ENCODE peak calls at places on chromosomes 2 and 18, in seven cellular contexts. One of them, this sample, is unnamed.

GRCh38 chr18:8601277-8602032 is 7.8 kb upstream of the RAB12 start:
- DNase-seq in nephron progenitor cell: no peak
- DNase-seq in GM13976: no peak
- DNase-seq in RWPE1: no peak
- DNase-seq in progenitor cell of endocrine pancreas: no peak
- DNase-seq in fibroblast of lung: no peak
- DNase-seq in astrocyte: no peak
- DNase-seq in this sample: no peak

GRCh38 chr2:210553371-210553770 is 3.0 kb upstream of the CPS1 start:
- DNase-seq in progenitor cell of endocrine pancreas: no peak
- DNase-seq in fibroblast of lung: peak
- DNase-seq in astrocyte: peak
- DNase-seq in RWPE1: peak
- DNase-seq in GM13976: no peak
- DNase-seq in nephron progenitor cell: no peak
- DNase-seq in this sample: peak

GRCh38 chr2:200746301-200746700 is 65.4 kb upstream of the BZW1 start:
- DNase-seq in GM13976: no peak
- DNase-seq in fibroblast of lung: no peak
- DNase-seq in progenitor cell of endocrine pancreas: no peak
- DNase-seq in nephron progenitor cell: no peak
- DNase-seq in RWPE1: no peak
- DNase-seq in astrocyte: no peak
- DNase-seq in this sample: no peak

GRCh38 chr2:196239622-196240587 is 68.5 kb upstream of the STK17B start:
- DNase-seq in RWPE1: peak
- DNase-seq in fibroblast of lung: peak
- DNase-seq in progenitor cell of endocrine pancreas: no peak
- DNase-seq in nephron progenitor cell: no peak
- DNase-seq in astrocyte: peak
- DNase-seq in GM13976: peak
- DNase-seq in this sample: peak

GRCh38 chr2:205296959-205297358 is 385.3 kb upstream of the NRP2 start:
- DNase-seq in astrocyte: no peak
- DNase-seq in progenitor cell of endocrine pancreas: no peak
- DNase-seq in RWPE1: no peak
- DNase-seq in fibroblast of lung: no peak
- DNase-seq in GM13976: no peak
- DNase-seq in nephron progenitor cell: no peak
- DNase-seq in this sample: no peak

GRCh38 chr2:26273501-26273900 is 28.8 kb downstream of the HADHB start:
- DNase-seq in GM13976: no peak
- DNase-seq in fibroblast of lung: peak
- DNase-seq in RWPE1: no peak
- DNase-seq in nephron progenitor cell: no peak
- DNase-seq in astrocyte: no peak
- DNase-seq in progenitor cell of endocrine pancreas: no peak
- DNase-seq in this sample: no peak

GRCh38 chr2:86747708-86748627 is 27.9 kb downstream of the RMND5A start:
- DNase-seq in astrocyte: peak
- DNase-seq in nephron progenitor cell: no peak
- DNase-seq in fibroblast of lung: peak
- DNase-seq in RWPE1: peak
- DNase-seq in progenitor cell of endocrine pancreas: no peak
- DNase-seq in GM13976: peak
- DNase-seq in this sample: peak

GRCh38 chr2:119290859-119291587 is 67.4 kb downstream of the STEAP3 start:
- DNase-seq in progenitor cell of endocrine pancreas: peak
- DNase-seq in fibroblast of lung: peak
- DNase-seq in RWPE1: peak
- DNase-seq in astrocyte: no peak
- DNase-seq in nephron progenitor cell: peak
- DNase-seq in GM13976: peak
- DNase-seq in this sample: peak

GRCh38 chr2:125456851-125457250 is 1199.1 kb upstream of the GYPC start:
- DNase-seq in astrocyte: no peak
- DNase-seq in nephron progenitor cell: no peak
- DNase-seq in fibroblast of lung: peak
- DNase-seq in progenitor cell of endocrine pancreas: no peak
- DNase-seq in RWPE1: no peak
- DNase-seq in GM13976: no peak
- DNase-seq in this sample: no peak

GRCh38 chr2:88265352-88265960 is 95.3 kb downstream of the THNSL2 start:
- DNase-seq in astrocyte: no peak
- DNase-seq in GM13976: peak
- DNase-seq in fibroblast of lung: peak
- DNase-seq in progenitor cell of endocrine pancreas: no peak
- DNase-seq in nephron progenitor cell: no peak
- DNase-seq in RWPE1: peak
- DNase-seq in this sample: peak

GRCh38 chr2:201448701-201449100 is 2.6 kb downstream of the TRAK2 start:
- DNase-seq in GM13976: no peak
- DNase-seq in nephron progenitor cell: no peak
- DNase-seq in RWPE1: no peak
- DNase-seq in astrocyte: no peak
- DNase-seq in fibroblast of lung: no peak
- DNase-seq in progenitor cell of endocrine pancreas: no peak
- DNase-seq in this sample: no peak

GRCh38 chr2:28233070-28233718 is 159.5 kb upstream of the FOSL2 start:
- DNase-seq in RWPE1: no peak
- DNase-seq in fibroblast of lung: peak
- DNase-seq in GM13976: no peak
- DNase-seq in progenitor cell of endocrine pancreas: no peak
- DNase-seq in nephron progenitor cell: peak
- DNase-seq in astrocyte: peak
- DNase-seq in this sample: peak

GRCh38 chr18:50076245-50076644 is 118.7 kb downstream of the MYO5B start:
- DNase-seq in RWPE1: no peak
- DNase-seq in GM13976: no peak
- DNase-seq in astrocyte: no peak
- DNase-seq in fibroblast of lung: no peak
- DNase-seq in progenitor cell of endocrine pancreas: no peak
- DNase-seq in nephron progenitor cell: no peak
- DNase-seq in this sample: no peak

GRCh38 chr18:12497296-12497695 is 89.6 kb downstream of the PRELID3A start:
- DNase-seq in progenitor cell of endocrine pancreas: no peak
- DNase-seq in fibroblast of lung: no peak
- DNase-seq in GM13976: no peak
- DNase-seq in RWPE1: no peak
- DNase-seq in nephron progenitor cell: no peak
- DNase-seq in astrocyte: no peak
- DNase-seq in this sample: no peak

GRCh38 chr18:62982600-62983251 is 267.4 kb downstream of the PHLPP1 start:
- DNase-seq in GM13976: peak
- DNase-seq in RWPE1: peak
- DNase-seq in nephron progenitor cell: peak
- DNase-seq in astrocyte: peak
- DNase-seq in fibroblast of lung: peak
- DNase-seq in progenitor cell of endocrine pancreas: peak
- DNase-seq in this sample: peak

GRCh38 chr2:29522951-29523669 is 398.3 kb downstream of the ALK start:
- DNase-seq in progenitor cell of endocrine pancreas: no peak
- DNase-seq in fibroblast of lung: peak
- DNase-seq in astrocyte: peak
- DNase-seq in RWPE1: no peak
- DNase-seq in nephron progenitor cell: no peak
- DNase-seq in GM13976: no peak
- DNase-seq in this sample: peak

GRCh38 chr2:37364351-37364750 is 19.9 kb downstream of the QPCT start:
- DNase-seq in RWPE1: no peak
- DNase-seq in progenitor cell of endocrine pancreas: no peak
- DNase-seq in nephron progenitor cell: no peak
- DNase-seq in astrocyte: no peak
- DNase-seq in GM13976: no peak
- DNase-seq in fibroblast of lung: no peak
- DNase-seq in this sample: no peak

GRCh38 chr2:43810888-43811287 is 27.8 kb downstream of the ABCG5 start:
- DNase-seq in GM13976: no peak
- DNase-seq in RWPE1: no peak
- DNase-seq in progenitor cell of endocrine pancreas: no peak
- DNase-seq in fibroblast of lung: no peak
- DNase-seq in nephron progenitor cell: no peak
- DNase-seq in astrocyte: no peak
- DNase-seq in this sample: no peak

GRCh38 chr2:225484751-225485150 is 85.2 kb downstream of the NYAP2 start:
- DNase-seq in RWPE1: no peak
- DNase-seq in progenitor cell of endocrine pancreas: no peak
- DNase-seq in fibroblast of lung: no peak
- DNase-seq in astrocyte: no peak
- DNase-seq in GM13976: no peak
- DNase-seq in nephron progenitor cell: no peak
- DNase-seq in this sample: no peak

GRCh38 chr2:80242355-80242910 is 62.1 kb downstream of the LRRTM1 start:
- DNase-seq in GM13976: no peak
- DNase-seq in nephron progenitor cell: no peak
- DNase-seq in progenitor cell of endocrine pancreas: no peak
- DNase-seq in RWPE1: no peak
- DNase-seq in fibroblast of lung: no peak
- DNase-seq in astrocyte: no peak
- DNase-seq in this sample: no peak

GRCh38 chr2:70340921-70341765 is 39.3 kb upstream of the FAM136A start:
- DNase-seq in progenitor cell of endocrine pancreas: peak
- DNase-seq in nephron progenitor cell: peak
- DNase-seq in astrocyte: peak
- DNase-seq in fibroblast of lung: peak
- DNase-seq in RWPE1: peak
- DNase-seq in GM13976: peak
- DNase-seq in this sample: peak

GRCh38 chr2:134778372-134778771 is 59.6 kb upstream of the TMEM163 start:
- DNase-seq in RWPE1: no peak
- DNase-seq in nephron progenitor cell: no peak
- DNase-seq in progenitor cell of endocrine pancreas: no peak
- DNase-seq in GM13976: no peak
- DNase-seq in astrocyte: no peak
- DNase-seq in fibroblast of lung: no peak
- DNase-seq in this sample: no peak
- TF ChIP-seq CTCF in RWPE1: no peak
- TF ChIP-seq CTCF in nephron progenitor cell: peak
- TF ChIP-seq CTCF in progenitor cell of endocrine pancreas: peak
- TF ChIP-seq CTCF in GM13976: peak
- TF ChIP-seq CTCF in astrocyte: no peak
- TF ChIP-seq CTCF in fibroblast of lung: no peak
- TF ChIP-seq CTCF in this sample: peak

DNA sequence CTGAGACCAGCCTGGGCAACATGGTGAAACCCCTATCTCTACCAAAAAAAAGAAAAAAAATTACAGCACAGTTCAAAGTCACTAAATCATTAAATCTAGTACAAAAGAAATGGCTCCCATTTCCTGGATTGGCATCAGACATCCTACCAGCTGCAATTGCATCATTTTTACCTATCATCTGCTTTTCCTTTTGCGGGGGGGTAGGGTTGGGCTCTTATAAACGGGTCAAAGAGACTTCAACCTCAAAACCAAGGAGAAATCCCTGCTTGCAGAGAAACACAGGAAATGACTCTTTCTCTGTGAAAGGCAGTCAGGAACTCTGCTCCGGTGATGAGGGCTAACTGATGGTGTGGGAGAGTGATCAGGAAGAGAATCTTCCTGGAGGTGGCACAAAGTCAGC is 45.3 kb upstream of the RFX8 start:
- DNase-seq in RWPE1: peak
- DNase-seq in progenitor cell of endocrine pancreas: no peak
- DNase-seq in fibroblast of lung: peak
- DNase-seq in GM13976: no peak
- DNase-seq in nephron progenitor cell: no peak
- DNase-seq in astrocyte: peak
- DNase-seq in this sample: no peak
- TF ChIP-seq CTCF in RWPE1: no peak
- TF ChIP-seq CTCF in progenitor cell of endocrine pancreas: no peak
- TF ChIP-seq CTCF in fibroblast of lung: no peak
- TF ChIP-seq CTCF in GM13976: no peak
- TF ChIP-seq CTCF in nephron progenitor cell: no peak
- TF ChIP-seq CTCF in astrocyte: no peak
- TF ChIP-seq CTCF in this sample: no peak

GRCh38 chr18:51165296-51165695 is 32.2 kb downstream of the MEX3C start:
- DNase-seq in RWPE1: no peak
- DNase-seq in GM13976: no peak
- DNase-seq in nephron progenitor cell: no peak
- DNase-seq in fibroblast of lung: no peak
- DNase-seq in astrocyte: no peak
- DNase-seq in progenitor cell of endocrine pancreas: no peak
- DNase-seq in this sample: no peak

GRCh38 chr18:51169731-51170130 is 27.8 kb downstream of the MEX3C start:
- DNase-seq in RWPE1: no peak
- DNase-seq in fibroblast of lung: no peak
- DNase-seq in GM13976: no peak
- DNase-seq in progenitor cell of endocrine pancreas: no peak
- DNase-seq in astrocyte: no peak
- DNase-seq in nephron progenitor cell: no peak
- DNase-seq in this sample: no peak

GRCh38 chr18:51170689-51171088 is 26.8 kb downstream of the MEX3C start:
- DNase-seq in progenitor cell of endocrine pancreas: no peak
- DNase-seq in astrocyte: no peak
- DNase-seq in fibroblast of lung: no peak
- DNase-seq in GM13976: no peak
- DNase-seq in RWPE1: no peak
- DNase-seq in nephron progenitor cell: no peak
- DNase-seq in this sample: no peak

GRCh38 chr18:51168960-51169662 is 28.4 kb downstream of the MEX3C start:
- DNase-seq in nephron progenitor cell: no peak
- DNase-seq in fibroblast of lung: no peak
- DNase-seq in GM13976: no peak
- DNase-seq in RWPE1: no peak
- DNase-seq in astrocyte: no peak
- DNase-seq in progenitor cell of endocrine pancreas: no peak
- DNase-seq in this sample: no peak

GRCh38 chr18:51168031-51168742 is 29.3 kb downstream of the MEX3C start:
- DNase-seq in nephron progenitor cell: no peak
- DNase-seq in GM13976: no peak
- DNase-seq in RWPE1: no peak
- DNase-seq in fibroblast of lung: no peak
- DNase-seq in progenitor cell of endocrine pancreas: no peak
- DNase-seq in astrocyte: no peak
- DNase-seq in this sample: no peak
- TF ChIP-seq CTCF in nephron progenitor cell: no peak
- TF ChIP-seq CTCF in GM13976: no peak
- TF ChIP-seq CTCF in RWPE1: no peak
- TF ChIP-seq CTCF in fibroblast of lung: no peak
- TF ChIP-seq CTCF in progenitor cell of endocrine pancreas: no peak
- TF ChIP-seq CTCF in astrocyte: no peak
- TF ChIP-seq CTCF in this sample: no peak

DNA sequence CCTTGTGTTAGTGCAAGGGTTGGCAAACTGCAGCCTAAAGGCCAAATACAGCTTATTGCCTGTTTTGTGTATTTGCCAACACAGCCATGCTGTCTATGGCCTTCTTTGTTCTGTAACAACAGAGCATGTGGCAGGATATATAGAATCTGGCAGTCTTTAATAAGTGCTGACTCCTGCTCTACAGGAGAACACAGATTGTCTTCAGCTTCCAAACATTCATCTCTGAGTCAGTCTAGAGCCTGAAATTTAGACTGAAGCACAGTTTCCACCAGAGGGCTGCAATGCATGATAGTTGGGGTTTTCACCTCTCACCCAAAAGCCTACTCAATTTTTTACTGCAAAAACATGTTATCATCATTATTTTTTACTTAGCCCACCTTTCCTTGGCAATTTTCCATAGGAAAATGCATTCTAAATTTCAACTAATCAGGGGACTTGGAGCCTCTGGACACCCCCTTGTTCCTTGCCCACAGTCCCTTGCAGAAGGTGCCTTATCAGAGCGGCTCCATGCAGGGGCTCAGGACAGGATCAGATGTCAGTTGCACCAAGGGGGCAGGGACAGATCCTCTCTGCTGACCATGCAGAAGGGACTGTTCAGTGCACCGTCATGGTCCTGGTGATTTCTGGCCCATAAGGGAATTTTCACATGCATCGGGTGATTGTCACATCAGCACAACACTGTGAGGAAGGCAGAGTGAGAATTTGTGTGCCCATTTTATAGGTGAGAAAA is 12.4 kb downstream of the IL37 start:
- DNase-seq in progenitor cell of endocrine pancreas: no peak
- DNase-seq in fibroblast of lung: no peak
- DNase-seq in RWPE1: no peak
- DNase-seq in astrocyte: no peak
- DNase-seq in GM13976: no peak
- DNase-seq in nephron progenitor cell: no peak
- DNase-seq in this sample: no peak
- TF ChIP-seq CTCF in progenitor cell of endocrine pancreas: no peak
- TF ChIP-seq CTCF in fibroblast of lung: no peak
- TF ChIP-seq CTCF in RWPE1: no peak
- TF ChIP-seq CTCF in astrocyte: no peak
- TF ChIP-seq CTCF in GM13976: no peak
- TF ChIP-seq CTCF in nephron progenitor cell: no peak
- TF ChIP-seq CTCF in this sample: no peak

This sample was measured in Calu3.